ENCODE peak calls at places on chromosome 5, in eight cellular contexts. W, N, Y, C, E, H, B and A are unnamed samples.

GRCh38 chr5:96876292-96876850 is at the start of gene ERAP2:
- DNase-seq in W (no peak), N (peak), Y (no peak), C (peak), E (no peak), H (peak), B (no peak), A (no peak)

GRCh38 chr5:118862596-118862995 is 125.8 kb downstream of the DTWD2 start:
- DNase-seq in W (no peak), N (no peak), Y (no peak), C (peak), E (no peak), H (no peak), B (no peak), A (no peak)

GRCh38 chr5:82351754-82352145 is 73.6 kb upstream of the RPS23 start:
- DNase-seq in W (no peak), N (peak), Y (no peak), C (peak), E (peak), H (peak), B (no peak), A (no peak)

GRCh38 chr5:29697786-29698414 is 1495.6 kb upstream of the CDH6 start:
- DNase-seq in W (no peak), N (no peak), Y (no peak), C (no peak), E (no peak), H (no peak), B (no peak), A (no peak)

GRCh38 chr5:10457682-10458574 is 16.2 kb downstream of the ROPN1L start:
- DNase-seq in W (no peak), N (no peak), Y (no peak), C (peak), E (no peak), H (peak), B (no peak), A (no peak)

GRCh38 chr5:11595045-11595444 is 309.2 kb downstream of the CTNND2 start:
- DNase-seq in W (no peak), N (no peak), Y (no peak), C (no peak), E (no peak), H (no peak), B (no peak), A (no peak)

GRCh38 chr5:17355585-17356346 is 138.3 kb downstream of the BASP1 start:
- DNase-seq in W (no peak), N (peak), Y (no peak), C (peak), E (no peak), H (peak), B (no peak), A (no peak)

GRCh38 chr5:8884029-8884428 is 661.8 kb downstream of the SEMA5A start:
- DNase-seq in W (no peak), N (no peak), Y (no peak), C (no peak), E (no peak), H (no peak), B (no peak), A (no peak)

GRCh38 chr5:30103056-30104020 is 1090.1 kb upstream of the CDH6 start:
- DNase-seq in W (no peak), N (peak), Y (no peak), C (no peak), E (no peak), H (peak), B (no peak), A (no peak)

GRCh38 chr5:133691448-133691847 is 79.1 kb upstream of the FSTL4 start:
- DNase-seq in W (no peak), N (no peak), Y (no peak), C (no peak), E (no peak), H (no peak), B (no peak), A (no peak)

GRCh38 chr5:157842787-157843186 is 16.2 kb downstream of the CLINT1 start:
- DNase-seq in W (no peak), N (no peak), Y (no peak), C (no peak), E (no peak), H (no peak), B (no peak), A (no peak)

GRCh38 chr5:51214736-51215135 is 168.5 kb upstream of the ISL1 start:
- DNase-seq in W (no peak), N (no peak), Y (no peak), C (no peak), E (no peak), H (no peak), B (no peak), A (no peak)

GRCh38 chr5:174503461-174504265 is 220.7 kb upstream of the MSX2 start:
- DNase-seq in W (no peak), N (no peak), Y (peak), C (peak), E (peak), H (peak), B (no peak), A (no peak)

GRCh38 chr5:141742866-141743651 is 61.0 kb upstream of the ARAP3 start:
- DNase-seq in W (no peak), N (peak), Y (no peak), C (peak), E (no peak), H (peak), B (no peak), A (no peak)

GRCh38 chr5:96219580-96220281 is 213.3 kb downstream of the PCSK1 start:
- DNase-seq in W (no peak), N (peak), Y (no peak), C (peak), E (no peak), H (peak), B (no peak), A (no peak)

GRCh38 chr5:77852514-77853352 is 76.6 kb upstream of the TBCA start:
- DNase-seq in W (no peak), N (peak), Y (peak), C (peak), E (no peak), H (peak), B (no peak), A (no peak)

GRCh38 chr5:166370928-166371690 is 1920.3 kb upstream of the WWC1 start:
- DNase-seq in W (no peak), N (peak), Y (no peak), C (peak), E (no peak), H (peak), B (no peak), A (no peak)

GRCh38 chr5:99020698-99021048 is 91.9 kb upstream of the CHD1 start:
- DNase-seq in W (no peak), N (no peak), Y (no peak), C (no peak), E (no peak), H (no peak), B (no peak), A (no peak)

GRCh38 chr5:145983461-145983860 is 47.1 kb downstream of the SH3RF2 start:
- DNase-seq in W (no peak), N (no peak), Y (no peak), C (no peak), E (no peak), H (no peak), B (no peak), A (no peak)

GRCh38 chr5:19488786-19489185 is 499.2 kb downstream of the CDH18 start:
- DNase-seq in W (no peak), N (no peak), Y (no peak), C (no peak), E (no peak), H (no peak), B (no peak), A (no peak)

GRCh38 chr5:41896230-41896629 is 7.9 kb upstream of the RIMOC1 start:
- DNase-seq in W (no peak), N (no peak), Y (no peak), C (no peak), E (no peak), H (no peak), B (no peak), A (no peak)

GRCh38 chr5:129460951-129461815 is 1.1 kb downstream of the ADAMTS19 start:
- DNase-seq in W (no peak), N (no peak), Y (peak), C (no peak), E (peak), H (peak), B (no peak), A (no peak)

GRCh38 chr5:84622485-84622884 is 237.8 kb upstream of the EDIL3 start:
- DNase-seq in W (no peak), N (no peak), Y (no peak), C (no peak), E (no peak), H (no peak), B (no peak), A (no peak)

GRCh38 chr5:172574845-172575170 is 66.3 kb upstream of the NEURL1B start:
- DNase-seq in W (no peak), N (no peak), Y (no peak), C (no peak), E (no peak), H (no peak), B (no peak), A (no peak)

GRCh38 chr5:31593676-31594075 is 45.3 kb upstream of the PDZD2 start:
- DNase-seq in W (no peak), N (no peak), Y (no peak), C (no peak), E (no peak), H (no peak), B (no peak), A (no peak)

GRCh38 chr5:120615967-120616645 is 152.0 kb downstream of the PRR16 start:
- DNase-seq in W (no peak), N (no peak), Y (no peak), C (peak), E (no peak), H (peak), B (no peak), A (no peak)

GRCh38 chr5:139814191-139814601 is 18.6 kb downstream of the PSD2 start:
- DNase-seq in W (no peak), N (no peak), Y (no peak), C (no peak), E (no peak), H (no peak), B (no peak), A (no peak)

GRCh38 chr5:139982975-139983240 is 60.2 kb downstream of the NRG2 start:
- DNase-seq in W (no peak), N (no peak), Y (no peak), C (no peak), E (no peak), H (no peak), B (no peak), A (no peak)

GRCh38 chr5:102433473-102433872 is 65.3 kb downstream of the SLCO6A1 start:
- DNase-seq in W (no peak), N (no peak), Y (no peak), C (no peak), E (no peak), H (no peak), B (no peak), A (no peak)

GRCh38 chr5:113682497-113683136 is 169.1 kb downstream of the YTHDC2 start:
- DNase-seq in W (no peak), N (no peak), Y (no peak), C (no peak), E (no peak), H (peak), B (no peak), A (no peak)

GRCh38 chr5:14035859-14036440 is 91.5 kb upstream of the DNAH5 start:
- DNase-seq in W (no peak), N (peak), Y (peak), C (peak), E (no peak), H (peak), B (no peak), A (no peak)